ENCODE peak calls at places on chromosomes 11 and 22, in seven cellular contexts. L is GM10248, K is body of pancreas, D is heart left ventricle, Z is Peyer's patch, B is natural killer cell, W is astrocyte of the cerebellum. N is an unnamed sample.

GRCh38 chr11:89491141-89491690 is at the start of gene NOX4:
- DNase-seq in W (no peak), B (no peak), K (peak; percentile 22), L (no peak), D (peak; percentile 47), Z (no peak), N (peak; percentile 77)

GRCh38 chr22:45268958-45269844 is 15.5 kb upstream of the UPK3A start:
- DNase-seq in Z (peak; percentile 94), B (peak; percentile 94), D (peak; percentile 85), W (no peak), K (peak; percentile 89), L (peak; percentile 89), N (peak; percentile 96)

GRCh38 chr22:49582171-49582570 is 245.5 kb downstream of the BRD1 start:
- DNase-seq in K (no peak), L (no peak), D (no peak), W (no peak), Z (no peak), B (no peak), N (no peak)

GRCh38 chr11:10325398-10326079 is 20.7 kb downstream of the ADM start:
- DNase-seq in K (no peak), B (no peak), L (no peak), Z (no peak), W (no peak), D (no peak), N (no peak)

GRCh38 chr11:27012254-27012921 is 18.5 kb downstream of the FIBIN start:
- DNase-seq in B (no peak), L (no peak), D (no peak), Z (no peak), W (peak; percentile 62), K (no peak), N (no peak)

GRCh38 chr11:64089493-64089892 is 53.8 kb downstream of the FLRT1 start:
- DNase-seq in W (no peak), B (no peak), L (no peak), Z (no peak), K (no peak), D (no peak), N (no peak)

GRCh38 chr11:117200813-117201515 is 1.8 kb downstream of the TAGLN start:
- DNase-seq in Z (no peak), D (peak; percentile 13), B (no peak), K (no peak), L (no peak), W (no peak), N (no peak)

GRCh38 chr22:22554324-22555284 is 4.5 kb downstream of the PRAME start:
- DNase-seq in B (no peak), L (peak; percentile 51), D (no peak), Z (no peak), W (no peak), K (no peak), N (no peak)

GRCh38 chr22:41532908-41533825 is 11.1 kb downstream of the POLR3H start:
- DNase-seq in K (peak; percentile 83), D (peak; percentile 71), L (peak; percentile 81), Z (peak; percentile 87), B (peak; percentile 59), W (peak; percentile 27), N (peak; percentile 81)

GRCh38 chr11:36015806-36016205 is 71.9 kb downstream of the LDLRAD3 start:
- DNase-seq in L (no peak), K (peak; percentile 25), B (no peak), W (no peak), D (peak; percentile 51), Z (no peak), N (no peak)

GRCh38 chr11:96178014-96178745 is 164.8 kb downstream of the MAML2 start:
- DNase-seq in B (no peak), K (no peak), L (no peak), D (no peak), Z (no peak), W (no peak), N (no peak)

GRCh38 chr11:40161855-40162410 is 1297.5 kb downstream of the LRRC4C start:
- DNase-seq in K (peak; percentile 5), D (no peak), B (no peak), L (no peak), W (no peak), Z (no peak), N (no peak)

GRCh38 chr11:62025429-62026105 is 58.1 kb upstream of the FTH1 start:
- DNase-seq in W (peak; percentile 13), D (peak; percentile 54), Z (peak; percentile 88), L (peak; percentile 65), B (peak; percentile 70), K (peak; percentile 50), N (no peak)

GRCh38 chr11:124983674-124984511 is 29.9 kb downstream of the CCDC15 start:
- DNase-seq in B (no peak), K (no peak), D (no peak), Z (no peak), L (peak; percentile 7), W (no peak), N (no peak)

GRCh38 chr11:119048644-119049043 is 8.4 kb downstream of the HYOU1 start:
- DNase-seq in Z (no peak), W (no peak), B (no peak), K (no peak), L (no peak), D (no peak), N (no peak)

GRCh38 chr11:59706518-59707285 is 6.9 kb downstream of the OR10V1 start:
- DNase-seq in D (no peak), B (no peak), L (no peak), K (peak; percentile 7), Z (peak; percentile 64), W (peak; percentile 11), N (peak; percentile 36)

DNA sequence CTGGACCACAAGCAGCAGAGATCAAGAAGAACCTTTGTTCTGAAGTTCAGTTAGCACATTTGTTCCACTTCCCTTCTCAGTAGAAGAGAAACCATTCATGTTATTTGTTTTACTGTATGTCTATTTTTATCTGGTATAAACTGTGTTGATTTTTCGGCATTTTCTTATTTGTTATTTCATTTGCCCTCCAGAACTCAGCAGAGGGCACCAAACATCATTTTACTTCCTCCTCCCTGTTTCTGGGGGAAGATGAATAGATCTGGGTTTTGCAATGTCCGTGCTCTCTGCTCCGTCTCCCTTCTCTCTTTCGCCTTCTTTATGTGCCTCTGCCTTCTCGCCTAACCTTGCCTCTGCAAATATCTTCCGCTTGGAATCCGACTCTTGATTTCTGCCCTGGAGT is 366.9 kb downstream of the NTM start:
- DNase-seq in W (no peak), L (no peak), B (no peak), D (no peak), Z (no peak), K (no peak), N (no peak)
- TF ChIP-seq CTCF in W (peak; percentile 24), L (no peak), B (no peak), D (no peak), Z (no peak), K (no peak), N (no peak)

GRCh38 chr22:50731811-50732624 is 6.0 kb upstream of the ACR start:
- DNase-seq in Z (peak; percentile 68), K (peak; percentile 43), D (peak; percentile 20), B (peak; percentile 10), W (no peak), L (peak; percentile 84), N (no peak)

GRCh38 chr22:50734986-50735738 is 2.8 kb upstream of the ACR start:
- DNase-seq in Z (peak; percentile 17), D (no peak), W (no peak), B (peak; percentile 1), K (no peak), L (no peak), N (peak; percentile 4)

GRCh38 chr22:50732681-50733080 is 5.3 kb upstream of the ACR start:
- DNase-seq in B (peak; percentile 4), D (peak; percentile 4), L (no peak), K (no peak), W (no peak), Z (no peak), N (peak; percentile 1)

GRCh38 chr22:50734343-50734771 is 3.6 kb upstream of the ACR start:
- DNase-seq in K (no peak), Z (peak; percentile 19), D (no peak), W (no peak), L (no peak), B (no peak), N (peak; percentile 5)

GRCh38 chr22:50733521-50734342 is 4.3 kb upstream of the ACR start:
- DNase-seq in K (no peak), B (peak; percentile 10), W (no peak), D (peak; percentile 6), L (no peak), Z (peak; percentile 35), N (peak; percentile 9)
- TF ChIP-seq CTCF in K (no peak), B (no peak), W (no peak), D (no peak), L (no peak), Z (no peak), N (no peak)

GRCh38 chr11:109424893-109425292 is 2.9 kb downstream of the C11orf87 start:
- DNase-seq in B (no peak), W (no peak), L (no peak), K (peak; percentile 62), Z (no peak), D (no peak), N (peak; percentile 41)

GRCh38 chr11:109423860-109424190 is 1.8 kb downstream of the C11orf87 start:
- DNase-seq in L (no peak), K (no peak), D (no peak), B (no peak), Z (no peak), W (no peak), N (no peak)

GRCh38 chr11:109423114-109423859 is 1.3 kb downstream of the C11orf87 start:
- DNase-seq in D (no peak), Z (no peak), K (peak; percentile 5), B (no peak), L (peak; percentile 8), W (no peak), N (peak; percentile 45)

GRCh38 chr11:109425554-109425953 is 3.6 kb downstream of the C11orf87 start:
- DNase-seq in B (no peak), W (no peak), D (no peak), Z (no peak), L (no peak), K (no peak), N (no peak)

GRCh38 chr11:109426442-109426841 is 4.5 kb downstream of the C11orf87 start:
- DNase-seq in K (no peak), W (no peak), Z (no peak), L (no peak), D (no peak), B (no peak), N (no peak)
- TF ChIP-seq CTCF in K (no peak), W (peak; percentile 33), Z (no peak), L (no peak), D (peak; percentile 22), B (no peak), N (peak; percentile 64)

GRCh38 chr11:17894929-17895658 is 117.8 kb downstream of the SERGEF start:
- DNase-seq in Z (no peak), B (no peak), D (peak; percentile 23), W (no peak), L (no peak), K (no peak), N (no peak)

GRCh38 chr11:17892409-17892808 is 120.4 kb downstream of the SERGEF start:
- DNase-seq in D (no peak), Z (no peak), L (no peak), B (no peak), K (no peak), W (no peak), N (no peak)

GRCh38 chr11:17887779-17888178 is 125.1 kb downstream of the SERGEF start:
- DNase-seq in W (no peak), Z (no peak), D (no peak), B (no peak), K (no peak), L (no peak), N (no peak)

DNA sequence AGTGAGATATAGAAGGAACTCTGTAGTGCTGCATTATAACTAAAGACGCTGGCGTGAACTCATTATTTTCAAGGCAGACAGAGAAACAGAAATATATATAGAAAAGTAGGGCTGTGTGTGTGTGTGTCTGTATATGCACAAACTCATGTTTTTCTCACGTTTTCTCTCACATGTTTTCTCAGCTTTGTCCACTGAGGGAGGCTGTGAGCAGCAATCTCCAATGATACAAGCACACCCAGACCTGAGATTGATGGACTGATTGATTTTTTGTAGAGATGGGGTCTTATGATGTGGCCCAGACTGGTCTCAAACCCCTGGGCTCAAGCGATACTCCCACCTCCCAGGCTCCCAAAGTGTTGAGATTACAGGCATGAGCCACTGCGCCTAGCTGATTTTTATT is 122.5 kb downstream of the SERGEF start:
- DNase-seq in Z (no peak), D (no peak), B (no peak), K (no peak), L (no peak), W (no peak), N (no peak)
- TF ChIP-seq CTCF in Z (no peak), D (no peak), B (no peak), K (no peak), L (no peak), W (no peak), N (no peak)

N was measured in endothelial cell.